ENCODE peak calls at places on chromosome 7, in six cellular contexts. R is memory B cell, L is left cardiac atrium, F is H54, Y is colonic mucosa, H is spleen. N is an unnamed sample.

GRCh38 chr7:40133561-40134427 is 628 bp downstream of the MPLKIP start:
- DNase-seq in Y (no peak), R (no peak), L (no peak), F (no peak), H (no peak), N (no peak)

GRCh38 chr7:6639627-6640026 is 2.5 kb downstream of the ZNF316 start:
- DNase-seq in H (no peak), Y (no peak), F (no peak), R (no peak), L (no peak), N (peak)

GRCh38 chr7:98659746-98660145 is 42.7 kb downstream of the NPTX2 start:
- DNase-seq in H (peak), R (no peak), Y (no peak), F (no peak), L (no peak), N (no peak)

GRCh38 chr7:74482629-74483401 is 29.1 kb downstream of the GTF2IRD1 start:
- DNase-seq in F (peak), L (peak), R (no peak), Y (no peak), H (no peak), N (no peak)

GRCh38 chr7:26046150-26046549 is 105.8 kb upstream of the NFE2L3 start:
- DNase-seq in H (no peak), F (no peak), Y (no peak), L (no peak), R (no peak), N (no peak)

GRCh38 chr7:80659120-80660055 is 20.9 kb downstream of the CD36 start:
- DNase-seq in F (no peak), Y (no peak), H (no peak), R (no peak), L (no peak), N (no peak)

GRCh38 chr7:77657427-77658331 is 38.6 kb upstream of the RSBN1L start:
- DNase-seq in R (no peak), Y (peak), F (no peak), H (no peak), L (no peak), N (no peak)

GRCh38 chr7:94888542-94888941 is 18.9 kb upstream of the PPP1R9A start:
- DNase-seq in H (no peak), F (no peak), L (no peak), Y (peak), R (no peak), N (peak)

GRCh38 chr7:8177109-8177933 is 84.6 kb downstream of the ICA1 start:
- DNase-seq in L (no peak), R (peak), F (no peak), H (no peak), Y (no peak), N (no peak)

GRCh38 chr7:41996381-41997035 is 240.5 kb downstream of the GLI3 start:
- DNase-seq in F (peak), L (no peak), R (no peak), H (no peak), Y (no peak), N (no peak)

GRCh38 chr7:32942783-32943653 is 14.2 kb upstream of the FKBP9 start:
- DNase-seq in L (peak), Y (peak), H (peak), F (peak), R (peak), N (peak)

GRCh38 chr7:219581-220150 is 27.3 kb downstream of the FAM20C start:
- DNase-seq in Y (no peak), F (no peak), H (no peak), R (no peak), L (no peak), N (no peak)

GRCh38 chr7:48760528-48761265 is 163.7 kb upstream of the CDC14C start:
- DNase-seq in H (no peak), F (no peak), Y (no peak), R (no peak), L (no peak), N (no peak)

GRCh38 chr7:90728568-90728967 is 132.4 kb downstream of the CDK14 start:
- DNase-seq in R (no peak), L (no peak), F (no peak), H (no peak), Y (no peak), N (no peak)

GRCh38 chr7:159128767-159129166 is 15.9 kb downstream of the VIPR2 start:
- DNase-seq in Y (no peak), R (no peak), L (no peak), H (peak), F (no peak), N (no peak)

GRCh38 chr7:112414855-112415490 is 35.3 kb upstream of the IFRD1 start:
- DNase-seq in F (no peak), L (no peak), Y (no peak), R (no peak), H (no peak), N (no peak)

GRCh38 chr7:151346180-151346769 is 4.7 kb downstream of the NUB1 start:
- DNase-seq in Y (peak), H (no peak), L (no peak), R (no peak), F (no peak), N (no peak)

GRCh38 chr7:101315336-101315735 is 6.3 kb downstream of the IFT22 start:
- DNase-seq in Y (peak), H (no peak), F (no peak), R (peak), L (no peak), N (peak)

GRCh38 chr7:17159500-17160037 is 138.9 kb upstream of the AHR start:
- DNase-seq in R (no peak), L (no peak), H (no peak), F (no peak), Y (no peak), N (no peak)

GRCh38 chr7:112091768-112092167 is 114.4 kb downstream of the DOCK4 start:
- DNase-seq in L (no peak), R (no peak), F (no peak), Y (no peak), H (no peak), N (no peak)

GRCh38 chr7:106015586-106016218 is 52.6 kb downstream of the CDHR3 start:
- DNase-seq in L (no peak), H (no peak), Y (no peak), R (no peak), F (no peak), N (no peak)

GRCh38 chr7:157113607-157114006 is 25.1 kb upstream of the UBE3C start:
- DNase-seq in F (no peak), Y (no peak), L (no peak), H (peak), R (no peak), N (no peak)

GRCh38 chr7:44665531-44666213 is 59.2 kb downstream of the OGDH start:
- DNase-seq in R (no peak), H (no peak), F (no peak), Y (no peak), L (no peak), N (no peak)

GRCh38 chr7:90242369-90243168 is 2.4 kb upstream of the CFAP69 start:
- DNase-seq in F (no peak), R (no peak), Y (no peak), L (no peak), H (no peak), N (no peak)

GRCh38 chr7:36969376-36969775 is 245.1 kb upstream of the AOAH start:
- DNase-seq in H (no peak), R (no peak), L (no peak), Y (no peak), F (no peak), N (no peak)

GRCh38 chr7:146636033-146636356 is 519.4 kb downstream of the CNTNAP2 start:
- DNase-seq in L (no peak), R (no peak), Y (no peak), F (no peak), H (no peak), N (no peak)

GRCh38 chr7:28036748-28037147 is 143.8 kb downstream of the JAZF1 start:
- DNase-seq in H (no peak), L (no peak), Y (no peak), F (no peak), R (no peak), N (no peak)

GRCh38 chr7:89077992-89078391 is 282.5 kb upstream of the TEX47 start:
- DNase-seq in H (no peak), Y (no peak), F (no peak), R (no peak), L (no peak), N (no peak)

GRCh38 chr7:10889266-10889898 is 84.3 kb upstream of the PHF14 start:
- DNase-seq in L (peak), Y (peak), R (peak), F (peak), H (no peak), N (no peak)

GRCh38 chr7:537911-538634 is 18.4 kb upstream of the PDGFA start:
- DNase-seq in F (peak), Y (peak), R (no peak), H (peak), L (peak), N (peak)

GRCh38 chr7:115230882-115231508 is 309.1 kb downstream of the MDFIC start:
- DNase-seq in R (no peak), H (no peak), Y (no peak), L (no peak), F (peak), N (peak)